ENCODE peak calls at places on chromosome 3, in seven cellular contexts. N is NCI-H524 treated with DMSO at 0.1 percent for 48 hours; Q is adrenal gland; G is HTR-8/SVneo; R is OCI-LY7; C is stimulated activated CD4-positive, alpha-beta T cell treated with anti-CD3 and anti-CD28 coated beads, Interleukin-12 subunit alpha, Interleukin-12 subunit beta, amount 100 ng/mL, for 48 hours; V is fibroblast of mammary gland. F is an unnamed sample.

GRCh38 chr3:150920236-150920635 is 15.0 kb upstream of the MINDY4B start:
- DNase-seq in R (no peak), Q (no peak), G (no peak), C (no peak), N (no peak), V (no peak), F (no peak)

GRCh38 chr3:10306156-10306555 is 13.4 kb upstream of the GHRL start:
- DNase-seq in N (no peak), Q (no peak), C (no peak), V (no peak), G (no peak), R (no peak), F (no peak)

GRCh38 chr3:44762170-44762677 is 630 bp downstream of the KIF15 start:
- DNase-seq in V (peak; percentile 18), N (no peak), R (peak; percentile 18), C (no peak), G (no peak), Q (no peak), F (no peak)

GRCh38 chr3:56491566-56491965 is 23.3 kb upstream of the ERC2 start:
- DNase-seq in R (no peak), V (no peak), Q (no peak), N (no peak), C (no peak), G (no peak), F (no peak)

GRCh38 chr3:136634821-136635220 is 117.4 kb downstream of the STAG1 start:
- DNase-seq in R (no peak), Q (no peak), C (no peak), V (no peak), G (no peak), N (no peak), F (no peak)

GRCh38 chr3:52299247-52299657 is 11.6 kb downstream of the GLYCTK start:
- DNase-seq in R (no peak), N (no peak), C (no peak), V (no peak), G (no peak), Q (no peak), F (no peak)

GRCh38 chr3:132629928-132630327 is 29.7 kb downstream of the ACAD11 start:
- DNase-seq in V (peak; percentile 78), Q (no peak), G (peak; percentile 36), C (no peak), N (no peak), R (no peak), F (no peak)

GRCh38 chr3:49872801-49873281 is 3.1 kb upstream of the CAMKV start:
- DNase-seq in G (no peak), C (no peak), R (no peak), N (no peak), V (no peak), Q (no peak), F (no peak)

GRCh38 chr3:46994801-46995731 is 15.6 kb downstream of the NBEAL2 start:
- DNase-seq in C (no peak), V (no peak), G (no peak), N (no peak), Q (no peak), R (no peak), F (no peak)

GRCh38 chr3:5972586-5972985 is 785.1 kb downstream of the EDEM1 start:
- DNase-seq in R (no peak), N (no peak), C (no peak), G (no peak), V (no peak), Q (no peak), F (no peak)

GRCh38 chr3:194107126-194107525 is 28.8 kb upstream of the HES1 start:
- DNase-seq in C (peak; percentile 10), G (no peak), Q (no peak), R (no peak), V (no peak), N (no peak), F (no peak)

GRCh38 chr3:133489466-133490085 is 83.9 kb upstream of the CDV3 start:
- DNase-seq in V (peak; percentile 60), C (no peak), R (no peak), N (no peak), G (no peak), Q (no peak), F (no peak)

GRCh38 chr3:126337980-126338651 is 19.1 kb downstream of the KLF15 start:
- DNase-seq in Q (peak; percentile 8), N (no peak), C (no peak), V (no peak), G (no peak), R (no peak), F (peak; percentile 4)

GRCh38 chr3:152508705-152509104 is 240.0 kb downstream of the MBNL1 start:
- DNase-seq in G (peak; percentile 9), Q (no peak), C (no peak), V (peak; percentile 37), N (peak; percentile 8), R (peak; percentile 5), F (no peak)

GRCh38 chr3:45936261-45936660 is 7.0 kb upstream of the CXCR6 start:
- DNase-seq in G (no peak), N (no peak), Q (no peak), R (no peak), V (no peak), C (no peak), F (no peak)

GRCh38 chr3:33885496-33885895 is 87.1 kb downstream of the PDCD6IP start:
- DNase-seq in R (no peak), C (no peak), V (no peak), Q (no peak), N (no peak), G (no peak), F (no peak)

F was measured in right cardiac atrium.